ENCODE peak calls at places on chromosomes 11 and 22, in six cellular contexts. S is esophagus squamous epithelium, N is lower lobe of right lung, H is gastrocnemius medialis, A is left ventricle myocardium inferior, J is GM12878. G is an unnamed sample.
A peak's percentile ranks its signal among the peaks of the same experiment; 100 is the strongest.

GRCh38 chr11:119975561-119976152 is 162.3 kb downstream of the TRIM29 start:
- DNase-seq in S (no peak), N (no peak), H (no peak), A (peak; percentile 33), J (no peak), G (no peak)

GRCh38 chr11:116276051-116277044 is 496.4 kb downstream of the BUD13 start:
- DNase-seq in S (no peak), N (peak; percentile 86), H (no peak), A (peak; percentile 72), J (no peak), G (peak; percentile 44)

GRCh38 chr11:105244157-105244820 is 104.7 kb upstream of the CARD18 start:
- DNase-seq in S (no peak), N (no peak), H (peak; percentile 17), A (no peak), J (no peak), G (peak; percentile 93)

GRCh38 chr11:9386086-9386485 is 1.6 kb downstream of the IPO7 start:
- DNase-seq in S (no peak), N (no peak), H (no peak), A (no peak), J (no peak), G (peak; percentile 16)

GRCh38 chr11:25159341-25159740 is 662.5 kb downstream of the LUZP2 start:
- DNase-seq in S (no peak), N (no peak), H (no peak), A (no peak), J (no peak), G (peak; percentile 34)

GRCh38 chr11:8577791-8578581 is 16.0 kb downstream of the STK33 start:
- DNase-seq in S (no peak), N (no peak), H (no peak), A (no peak), J (no peak), G (peak; percentile 85)

GRCh38 chr11:2691991-2692841 is 7.6 kb downstream of the KCNQ1OT1 start:
- DNase-seq in S (no peak), N (no peak), H (no peak), A (no peak), J (no peak), G (peak; percentile 23)

GRCh38 chr11:33701831-33702230 is 1.2 kb upstream of the C11orf91 start:
- DNase-seq in S (no peak), N (no peak), H (no peak), A (no peak), J (no peak), G (peak; percentile 89)

GRCh38 chr22:39279170-39279850 is 34.5 kb upstream of the PDGFB start:
- DNase-seq in S (no peak), N (no peak), H (no peak), A (no peak), J (no peak), G (no peak)

GRCh38 chr22:44624689-44625420 is 77.1 kb upstream of the PRR5 start:
- DNase-seq in S (no peak), N (peak; percentile 44), H (no peak), A (no peak), J (no peak), G (no peak)

GRCh38 chr11:107970049-107970448 is 38.6 kb upstream of the CUL5 start:
- DNase-seq in S (no peak), N (no peak), H (no peak), A (no peak), J (no peak), G (no peak)

GRCh38 chr11:9384535-9385287 is at the start of gene IPO7:
- DNase-seq in S (peak; percentile 39), N (peak; percentile 94), H (peak; percentile 92), A (peak; percentile 90), J (peak; percentile 60), G (peak; percentile 81)

GRCh38 chr11:65781962-65782815 is 1.4 kb upstream of the AP5B1 start:
- DNase-seq in S (no peak), N (no peak), H (no peak), A (no peak), J (no peak), G (no peak)

GRCh38 chr11:27717801-27718229 is 17.6 kb upstream of the BDNF start:
- DNase-seq in S (no peak), N (no peak), H (no peak), A (no peak), J (no peak), G (no peak)

GRCh38 chr11:27716216-27716615 is 16.0 kb upstream of the BDNF start:
- DNase-seq in S (no peak), N (no peak), H (no peak), A (no peak), J (no peak), G (no peak)

GRCh38 chr11:27718346-27718852 is 18.1 kb upstream of the BDNF start:
- DNase-seq in S (no peak), N (no peak), H (no peak), A (no peak), J (no peak), G (peak; percentile 16)

GRCh38 chr11:27717377-27717776 is 17.1 kb upstream of the BDNF start:
- DNase-seq in S (no peak), N (no peak), H (no peak), A (no peak), J (no peak), G (no peak)

DNA sequence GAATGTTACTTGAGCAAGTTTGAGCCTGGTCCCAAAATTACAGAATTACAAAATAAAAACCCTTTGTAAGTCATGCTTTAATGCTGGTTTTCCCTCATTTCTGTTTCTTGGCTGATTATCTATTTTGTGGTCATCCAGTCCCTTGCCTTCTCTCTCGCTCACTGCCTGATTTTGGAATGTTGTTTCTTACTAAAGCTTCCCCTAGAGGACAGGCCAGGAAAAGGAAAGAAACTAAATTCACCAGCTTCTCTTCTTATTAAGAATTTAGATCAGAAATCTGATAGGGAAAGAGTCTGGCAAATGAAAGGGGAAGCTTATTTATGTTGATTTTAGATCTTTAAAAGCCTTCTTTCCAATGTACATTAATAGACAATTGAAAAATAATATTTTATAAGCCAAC is 16.6 kb upstream of the BDNF start:
- DNase-seq in S (no peak), N (no peak), H (no peak), A (no peak), J (no peak), G (no peak)
- H3K27me3 ChIP-seq in S (peaks cover 82% of the 10 kb centered on the region), N (peaks cover 77% of the 10 kb centered on the region), H (peaks cover 64% of the 10 kb centered on the region), A (peaks cover 92% of the 10 kb centered on the region), J (peaks cover 5% of the 10 kb centered on the region), G (peaks cover 25% of the 10 kb centered on the region)

DNA sequence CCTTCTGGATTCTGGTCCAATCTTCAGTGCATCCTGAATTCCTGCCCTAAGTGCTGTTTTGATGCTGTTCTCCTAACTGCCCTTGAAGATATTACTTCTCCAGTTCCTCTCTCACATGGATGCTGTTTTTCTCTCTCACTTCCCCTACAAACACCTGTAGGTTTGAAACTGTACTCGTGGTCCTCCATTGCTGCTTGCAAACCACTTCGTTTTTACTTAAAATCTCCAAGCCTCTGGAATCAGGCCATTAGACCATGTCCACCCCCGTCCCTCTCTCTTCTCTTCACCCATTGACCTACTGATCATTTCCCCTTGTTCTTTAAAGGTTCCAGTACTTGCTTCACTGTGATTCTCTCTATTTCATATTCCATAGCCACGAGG is 988.1 kb downstream of the NTM start:
- DNase-seq in S (no peak), N (no peak), H (no peak), A (no peak), J (no peak), G (no peak)
- H3K4me3 ChIP-seq in S (no peak overlapping the region), N (no peak overlapping the region), H (no peak overlapping the region), A (no peak overlapping the region), J (peak overlapping the region; percentile 51), G (no peak overlapping the region)

GRCh38 chr11:64659417-64660144 is 63.4 kb downstream of the NRXN2 start:
- DNase-seq in S (no peak), N (peak; percentile 22), H (no peak), A (no peak), J (no peak), G (peak; percentile 93)
- TF ChIP-seq CTCF in S (no peak), N (no peak), H (no peak), A (no peak), J (no peak), G (peak; percentile 18)

GRCh38 chr22:22454997-22455396 is 53.5 kb downstream of the ZNF280B start:
- DNase-seq in S (no peak), N (no peak), H (no peak), A (no peak), J (no peak), G (no peak)
- H3K27me3 ChIP-seq in S (peaks cover 44% of the 10 kb centered on the region), N (peaks cover 11% of the 10 kb centered on the region), H (peaks cover 3% of the 10 kb centered on the region), A (peaks cover 72% of the 10 kb centered on the region), J (no peaks in the 10 kb centered on the region), G (no peaks in the 10 kb centered on the region)

DNA sequence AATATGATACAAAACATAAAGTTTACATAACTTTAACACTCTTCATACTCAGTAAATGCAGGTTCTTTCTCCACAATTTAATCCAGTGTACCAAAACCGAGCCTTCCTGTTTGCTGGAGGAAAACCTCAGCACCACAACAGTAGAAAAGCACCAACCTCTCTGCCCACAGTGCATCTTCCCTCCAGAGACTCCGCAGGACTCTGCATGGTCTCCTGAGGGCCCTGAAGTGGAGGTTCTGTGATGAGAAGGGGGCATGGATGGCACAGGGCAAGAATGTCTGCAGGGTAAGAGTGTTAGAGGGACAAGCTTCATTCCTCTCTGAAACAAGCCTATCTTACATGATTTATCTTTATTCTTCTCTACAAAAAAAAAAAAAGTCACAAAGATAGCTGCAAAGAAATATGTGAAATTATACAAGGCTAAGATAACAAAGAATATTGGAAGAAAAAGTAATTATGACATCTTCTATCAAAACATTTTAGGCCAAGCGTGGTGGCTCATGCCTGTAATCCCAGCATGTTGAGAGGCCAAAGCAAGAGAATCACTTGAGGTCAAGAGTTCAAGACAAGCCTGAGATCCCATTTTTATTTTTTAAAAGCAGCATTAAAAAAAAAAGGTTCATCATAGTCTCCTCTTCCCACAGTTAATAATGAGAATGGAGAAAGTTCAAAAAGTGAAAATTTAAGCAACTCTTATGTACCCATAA is 102.0 kb downstream of the VPREB1 start:
- DNase-seq in S (no peak), N (no peak), H (no peak), A (no peak), J (no peak), G (no peak)
- H3K4me3 ChIP-seq in S (no peak overlapping the region), N (no peak overlapping the region), H (no peak overlapping the region), A (no peak overlapping the region), J (no peak overlapping the region), G (no peak overlapping the region)

GRCh38 chr11:67264260-67264659 is 2.0 kb upstream of the GRK2 start:
- DNase-seq in S (no peak), N (no peak), H (no peak), A (no peak), J (no peak), G (no peak)

GRCh38 chr11:67262731-67263675 is 3.3 kb upstream of the GRK2 start:
- DNase-seq in S (no peak), N (peak; percentile 88), H (peak; percentile 63), A (peak; percentile 83), J (no peak), G (peak; percentile 85)

GRCh38 chr11:67260406-67260805 is 5.9 kb upstream of the GRK2 start:
- DNase-seq in S (no peak), N (no peak), H (no peak), A (no peak), J (no peak), G (no peak)

GRCh38 chr11:67261942-67262681 is 4.2 kb upstream of the GRK2 start:
- DNase-seq in S (no peak), N (no peak), H (no peak), A (no peak), J (no peak), G (no peak)

GRCh38 chr11:67261635-67261941 is 4.7 kb upstream of the GRK2 start:
- DNase-seq in S (no peak), N (no peak), H (no peak), A (no peak), J (no peak), G (no peak)
- TF ChIP-seq CTCF in S (no peak), N (peak; percentile 25), H (no peak), A (no peak), J (no peak), G (peak; percentile 17)

G was measured in bronchial epithelial cell.